ENCODE peak calls at places on chromosomes 5 and 9, in nine cellular contexts. O is CD8-positive, alpha-beta T cell; R is astrocyte; X is glomerular endothelial cell; Q is NCI-H446 treated with DMSO at 0.1 percent for 48 hours; W is iris pigment epithelial cell; E is NCI-H69; Z is lung; S is activated T-helper 1 cell treated with anti-CD3 and anti-CD28 coated beads, Interleukin-12 subunit alpha, Interleukin-12 subunit beta, Interleukin-2, Interleukin-4 antibody, amounts not matched to agents 30 ng/mL and 10 ng/mL and 1 ng/mL, durations not matched to agents 14 hours and 24 hours and 36 hours. G is an unnamed sample.

GRCh38 chr5:169581580-169582227 is 1.9 kb upstream of the SPDL1 start:
- DNase-seq in O (peak), R (no peak), X (peak), Q (peak), W (peak), E (peak), Z (peak), S (peak), G (peak)

GRCh38 chr9:38359297-38359653 is 33.2 kb upstream of the ALDH1B1 start:
- DNase-seq in O (no peak), R (no peak), X (no peak), Q (no peak), W (no peak), E (no peak), Z (no peak), S (no peak), G (no peak)

GRCh38 chr5:173290477-173291131 is 37.6 kb downstream of the STC2 start:
- DNase-seq in O (no peak), R (no peak), X (no peak), Q (no peak), W (no peak), E (peak), Z (no peak), S (no peak), G (no peak)

GRCh38 chr5:39439582-39439981 is 14.8 kb upstream of the DAB2 start:
- DNase-seq in O (no peak), R (no peak), X (no peak), Q (no peak), W (no peak), E (no peak), Z (no peak), S (no peak), G (no peak)

GRCh38 chr9:106864533-106865143 is 1.7 kb downstream of the ZNF462 start:
- DNase-seq in O (no peak), R (peak), X (no peak), Q (no peak), W (peak), E (peak), Z (no peak), S (no peak), G (peak)

GRCh38 chr5:55289808-55290207 is 17.7 kb downstream of the DHX29 start:
- DNase-seq in O (no peak), R (no peak), X (no peak), Q (no peak), W (no peak), E (no peak), Z (no peak), S (no peak), G (no peak)

GRCh38 chr5:74116266-74116665 is 490.3 kb downstream of the ARHGEF28 start:
- DNase-seq in O (no peak), R (peak), X (no peak), Q (no peak), W (peak), E (no peak), Z (no peak), S (no peak), G (no peak)

GRCh38 chr5:74949976-74950375 is 83.8 kb upstream of the FAM169A start:
- DNase-seq in O (no peak), R (no peak), X (no peak), Q (no peak), W (no peak), E (no peak), Z (no peak), S (no peak), G (no peak)

GRCh38 chr5:125093776-125094175 is 347.3 kb upstream of the ZNF608 start:
- DNase-seq in O (no peak), R (peak), X (peak), Q (no peak), W (peak), E (no peak), Z (no peak), S (no peak), G (no peak)

GRCh38 chr9:128124873-128125574 is 2.5 kb downstream of the PTGES2 start:
- DNase-seq in O (no peak), R (peak), X (no peak), Q (no peak), W (peak), E (peak), Z (no peak), S (no peak), G (peak)

GRCh38 chr9:38417003-38417965 is 7.0 kb downstream of the IGFBPL1 start:
- DNase-seq in O (no peak), R (no peak), X (no peak), Q (peak), W (peak), E (peak), Z (no peak), S (peak), G (no peak)

GRCh38 chr5:8340739-8341344 is 471.9 kb downstream of the MTRR start:
- DNase-seq in O (no peak), R (no peak), X (no peak), Q (no peak), W (peak), E (peak), Z (no peak), S (no peak), G (no peak)

GRCh38 chr5:128237504-128237903 is 153.9 kb downstream of the SLC12A2 start:
- DNase-seq in O (no peak), R (peak), X (no peak), Q (no peak), W (peak), E (no peak), Z (no peak), S (no peak), G (no peak)

GRCh38 chr5:77172713-77173328 is 37.7 kb upstream of the PDE8B start:
- DNase-seq in O (no peak), R (no peak), X (no peak), Q (no peak), W (peak), E (no peak), Z (no peak), S (no peak), G (no peak)

GRCh38 chr5:122257000-122257399 is 55.0 kb upstream of the SNCAIP start:
- DNase-seq in O (no peak), R (no peak), X (no peak), Q (no peak), W (no peak), E (no peak), Z (no peak), S (no peak), G (no peak)

GRCh38 chr5:138873886-138874200 is 1.3 kb downstream of the LRRTM2 start:
- DNase-seq in O (no peak), R (no peak), X (no peak), Q (no peak), W (no peak), E (no peak), Z (no peak), S (no peak), G (no peak)

GRCh38 chr5:40378431-40379175 is 301.1 kb upstream of the PTGER4 start:
- DNase-seq in O (no peak), R (no peak), X (no peak), Q (no peak), W (no peak), E (no peak), Z (no peak), S (no peak), G (no peak)

GRCh38 chr5:5738797-5739489 is 316.5 kb downstream of the ICE1 start:
- DNase-seq in O (no peak), R (no peak), X (no peak), Q (no peak), W (no peak), E (no peak), Z (no peak), S (no peak), G (no peak)

GRCh38 chr5:109558952-109559351 is 130.8 kb upstream of the MAN2A1 start:
- DNase-seq in O (no peak), R (no peak), X (no peak), Q (no peak), W (peak), E (no peak), Z (no peak), S (no peak), G (no peak)

GRCh38 chr5:86565197-86565789 is 52.4 kb upstream of the COX7C start:
- DNase-seq in O (no peak), R (no peak), X (no peak), Q (no peak), W (no peak), E (no peak), Z (no peak), S (no peak), G (no peak)

GRCh38 chr9:106916491-106917235 is 53.7 kb downstream of the ZNF462 start:
- DNase-seq in O (no peak), R (peak), X (peak), Q (no peak), W (peak), E (peak), Z (peak), S (no peak), G (no peak)

GRCh38 chr9:38318755-38319495 is 73.6 kb upstream of the ALDH1B1 start:
- DNase-seq in O (no peak), R (no peak), X (no peak), Q (no peak), W (peak), E (peak), Z (no peak), S (peak), G (no peak)

GRCh38 chr5:139634028-139634325 is 14.2 kb upstream of the CXXC5 start:
- DNase-seq in O (no peak), R (no peak), X (no peak), Q (no peak), W (no peak), E (no peak), Z (no peak), S (no peak), G (no peak)

GRCh38 chr5:76325876-76326491 is 77.1 kb upstream of the IQGAP2 start:
- DNase-seq in O (peak), R (no peak), X (no peak), Q (no peak), W (no peak), E (peak), Z (no peak), S (peak), G (no peak)

GRCh38 chr5:59206132-59206581 is 623.3 kb downstream of the RAB3C start:
- DNase-seq in O (no peak), R (peak), X (no peak), Q (no peak), W (peak), E (peak), Z (no peak), S (no peak), G (no peak)

GRCh38 chr9:131754846-131755245 is 15.0 kb upstream of the RAPGEF1 start:
- DNase-seq in O (no peak), R (no peak), X (no peak), Q (no peak), W (no peak), E (no peak), Z (no peak), S (no peak), G (no peak)

GRCh38 chr9:347667-348292 is 133.1 kb downstream of the DOCK8 start:
- DNase-seq in O (no peak), R (peak), X (peak), Q (no peak), W (peak), E (peak), Z (no peak), S (no peak), G (no peak)

GRCh38 chr5:31809037-31809910 is 170.3 kb downstream of the PDZD2 start:
- DNase-seq in O (no peak), R (peak), X (no peak), Q (peak), W (peak), E (peak), Z (peak), S (no peak), G (peak)